ENCODE peak calls at places on chromosomes 11 and 22, in four cellular contexts. B is upper lobe of right lung, P is OCI-LY7, D is AG04450. V is an unnamed sample.

GRCh38 chr11:65576867-65577755 is 1.3 kb downstream of the EHBP1L1 start:
- DNase-seq in B (peak; percentile 88), P (peak; percentile 64), D (no peak), V (no peak)

GRCh38 chr11:61820174-61820573 is 3.4 kb upstream of the FADS1 start:
- DNase-seq in B (no peak), P (no peak), D (no peak), V (no peak)

GRCh38 chr11:47848636-47849155 is 546 bp upstream of the NUP160 start:
- DNase-seq in B (no peak), P (no peak), D (no peak), V (no peak)

GRCh38 chr22:44329179-44329796 is 16.5 kb upstream of the SHISAL1 start:
- DNase-seq in B (no peak), P (peak; percentile 79), D (no peak), V (no peak)

GRCh38 chr22:36510966-36511881 is 4.4 kb upstream of the FOXRED2 start:
- DNase-seq in B (no peak), P (peak; percentile 59), D (peak; percentile 24), V (peak; percentile 28)

GRCh38 chr11:16902182-16902581 is 112.0 kb downstream of the PLEKHA7 start:
- DNase-seq in B (no peak), P (no peak), D (no peak), V (no peak)

GRCh38 chr22:41725510-41726110 is 26.3 kb downstream of the MEI1 start:
- DNase-seq in B (no peak), P (no peak), D (no peak), V (no peak)

GRCh38 chr11:126167476-126167875 is 44.0 kb downstream of the RPUSD4 start:
- DNase-seq in B (no peak), P (no peak), D (no peak), V (peak; percentile 50)

GRCh38 chr11:75347781-75348613 is 3.5 kb downstream of the ARRB1 start:
- DNase-seq in B (no peak), P (no peak), D (peak; percentile 93), V (no peak)

GRCh38 chr22:41237707-41238569 is 2.8 kb downstream of the CHADL start:
- DNase-seq in B (peak; percentile 94), P (peak; percentile 79), D (no peak), V (no peak)

GRCh38 chr11:116533186-116533825 is 239.5 kb downstream of the BUD13 start:
- DNase-seq in B (peak; percentile 34), P (no peak), D (no peak), V (no peak)

GRCh38 chr22:38419864-38420172 is 35.2 kb downstream of the KCNJ4 start:
- DNase-seq in B (no peak), P (no peak), D (no peak), V (no peak)

GRCh38 chr22:37884420-37884819 is 21.7 kb upstream of the MICALL1 start:
- DNase-seq in B (no peak), P (no peak), D (no peak), V (no peak)

GRCh38 chr22:50731811-50732624 is 6.0 kb upstream of the ACR start:
- DNase-seq in B (peak; percentile 78), P (peak; percentile 68), D (peak; percentile 11), V (no peak)

GRCh38 chr22:36234919-36235318 is 4.4 kb downstream of the APOL2 start:
- DNase-seq in B (no peak), P (no peak), D (no peak), V (no peak)

GRCh38 chr11:77473001-77473800 is 693 bp downstream of the PAK1 start:
- DNase-seq in B (peak; percentile 83), P (no peak), D (no peak), V (no peak)

GRCh38 chr11:2693271-2693833 is 6.4 kb downstream of the KCNQ1OT1 start:
- DNase-seq in B (no peak), P (no peak), D (no peak), V (no peak)

GRCh38 chr11:2693851-2694261 is 5.9 kb downstream of the KCNQ1OT1 start:
- DNase-seq in B (no peak), P (no peak), D (no peak), V (no peak)

GRCh38 chr11:2690596-2691354 is 9.0 kb downstream of the KCNQ1OT1 start:
- DNase-seq in B (no peak), P (no peak), D (no peak), V (no peak)

GRCh38 chr11:2691355-2691761 is 8.4 kb downstream of the KCNQ1OT1 start:
- DNase-seq in B (no peak), P (no peak), D (no peak), V (no peak)

DNA sequence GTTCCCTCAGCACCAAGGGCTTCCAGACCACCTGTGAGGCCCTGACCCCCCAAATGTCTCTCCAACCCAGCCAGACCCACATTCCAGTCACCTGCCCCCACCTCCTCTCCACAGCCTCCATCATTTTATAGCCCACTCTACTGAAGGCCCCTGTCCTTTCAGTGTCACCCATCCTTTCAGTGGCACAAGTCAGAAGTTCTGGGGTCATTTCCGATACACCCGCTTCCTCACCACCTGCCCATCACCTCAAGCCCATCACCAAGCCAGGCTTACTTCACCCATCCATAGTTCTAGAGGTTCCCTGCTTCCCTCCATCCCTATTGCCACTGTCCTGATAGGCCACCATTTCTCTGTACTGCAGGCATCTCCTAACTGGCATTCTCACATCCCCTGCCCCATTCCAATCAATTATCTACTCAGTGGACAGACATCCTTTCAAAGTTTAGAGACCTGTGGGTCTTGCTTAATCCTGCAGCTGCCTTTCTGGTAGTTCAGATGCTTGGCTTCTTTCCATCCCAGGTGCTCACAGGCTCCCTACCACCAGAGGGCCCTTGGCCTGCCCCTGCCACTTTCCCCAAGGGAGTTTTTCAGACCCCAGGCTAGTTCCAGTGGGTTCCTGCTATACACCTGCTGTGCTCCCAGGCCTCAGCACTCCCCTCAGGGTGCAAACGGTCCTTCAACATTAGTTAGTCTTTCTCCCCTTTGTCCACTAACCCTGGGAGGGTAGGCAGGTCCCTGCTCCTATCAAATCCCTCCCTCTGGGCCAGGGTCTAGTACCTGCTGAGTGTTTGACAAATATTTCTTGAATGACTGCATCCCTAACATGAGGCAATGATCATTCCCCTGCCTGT is 7.6 kb downstream of the KCNQ1OT1 start:
- DNase-seq in B (peak; percentile 63), P (peak; percentile 45), D (no peak), V (no peak)
- TF ChIP-seq CTCF in B (peak; percentile 30), P (peak; percentile 70), D (peak; percentile 29), V (peak; percentile 35)

GRCh38 chr11:123429336-123429735 is 733 bp upstream of the GRAMD1B start:
- DNase-seq in B (no peak), P (no peak), D (no peak), V (no peak)
- H3K4me3 ChIP-seq in B (no peak overlapping the region), P (no peak overlapping the region), D (peak overlapping the region; percentile 78), V (peak overlapping the region; percentile 56)

DNA sequence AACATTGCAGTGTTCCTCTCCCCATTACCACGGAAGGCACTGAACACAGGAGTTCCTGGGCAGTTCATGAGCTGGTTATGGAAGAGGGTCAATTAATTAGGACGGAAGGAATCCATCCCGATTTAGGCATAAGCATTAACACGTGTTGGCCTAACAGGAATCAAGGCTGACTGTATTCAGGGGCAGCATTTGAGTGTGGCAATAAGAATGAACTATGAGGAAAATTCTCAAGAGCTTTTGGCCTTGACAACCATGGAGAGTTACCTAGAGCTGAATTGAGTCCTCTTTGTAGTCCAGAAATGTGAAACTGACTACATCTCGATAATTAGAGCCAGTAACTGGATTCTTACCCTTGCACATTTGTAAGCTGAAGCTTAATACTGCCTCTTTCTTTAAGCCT is 82.4 kb upstream of the CRTAM start:
- DNase-seq in B (no peak), P (no peak), D (no peak), V (no peak)
- TF ChIP-seq CTCF in B (no peak), P (no peak), D (no peak), V (no peak)

GRCh38 chr11:59644528-59644927 is 24.3 kb downstream of the PATL1 start:
- DNase-seq in B (no peak), P (no peak), D (no peak), V (no peak)
- H3K4me3 ChIP-seq in B (no peak overlapping the region), P (no peak overlapping the region), D (no peak overlapping the region), V (no peak overlapping the region)

GRCh38 chr11:106415510-106415909 is 338.0 kb downstream of the AASDHPPT start:
- DNase-seq in B (no peak), P (no peak), D (no peak), V (no peak)
- TF ChIP-seq CTCF in B (no peak), P (no peak), D (no peak), V (no peak)

GRCh38 chr11:82927264-82927880 is 25.8 kb downstream of the DDIAS start:
- DNase-seq in B (no peak), P (peak; percentile 84), D (peak; percentile 24), V (peak; percentile 39)
- H3K4me3 ChIP-seq in B (no peak overlapping the region), P (no peak overlapping the region), D (no peak overlapping the region), V (no peak overlapping the region)

GRCh38 chr11:12235549-12235944 is 125.2 kb downstream of the MICAL2 start:
- DNase-seq in B (no peak), P (no peak), D (no peak), V (no peak)
- TF ChIP-seq CTCF in B (no peak), P (no peak), D (no peak), V (peak; percentile 5)

DNA sequence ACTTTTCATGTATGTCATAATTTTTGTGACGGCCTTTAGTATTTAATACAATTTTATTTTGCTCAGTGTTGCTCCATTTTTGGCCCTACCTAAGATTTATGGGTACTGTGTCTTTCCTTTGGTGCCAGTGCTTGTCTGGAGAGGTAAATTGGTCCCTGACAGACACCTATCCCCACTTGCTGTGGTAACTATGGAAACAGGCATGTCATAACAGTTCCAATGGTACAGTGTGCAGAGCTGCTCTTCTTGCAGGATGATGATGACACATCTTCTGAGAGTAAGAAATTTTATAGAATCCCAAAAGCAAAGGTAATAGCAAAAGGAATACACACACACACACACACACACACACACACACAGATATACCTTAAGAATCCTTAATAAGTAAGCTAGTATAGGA is 118.5 kb downstream of the ELP4 start:
- DNase-seq in B (no peak), P (no peak), D (no peak), V (no peak)
- H3K4me3 ChIP-seq in B (no peak overlapping the region), P (no peak overlapping the region), D (no peak overlapping the region), V (no peak overlapping the region)

V was measured in astrocyte of the cerebellum.